ENCODE peak calls at places on chromosomes 5 and 9, in six cellular contexts. One of them, this sample, is unnamed.
A peak's percentile ranks its signal among the peaks of the same experiment; 100 is the strongest.

GRCh38 chr9:99449726-99450125 is 227.6 kb downstream of the SEC61B start:
- DNase-seq in endothelial cell of umbilical vein: no peak
- DNase-seq in OCI-LY7: no peak
- DNase-seq in effector memory CD4-positive, alpha-beta T cell: no peak
- DNase-seq in right atrium auricular region: no peak
- DNase-seq in heart right ventricle: no peak
- DNase-seq in this sample: no peak

GRCh38 chr5:166430491-166431319 is 1860.7 kb upstream of the WWC1 start:
- DNase-seq in endothelial cell of umbilical vein: no peak
- DNase-seq in OCI-LY7: no peak
- DNase-seq in heart right ventricle: no peak
- DNase-seq in right atrium auricular region: no peak
- DNase-seq in effector memory CD4-positive, alpha-beta T cell: no peak
- DNase-seq in this sample: no peak

GRCh38 chr5:76888733-76889300 is 39.0 kb downstream of the S100Z start:
- DNase-seq in OCI-LY7: no peak
- DNase-seq in effector memory CD4-positive, alpha-beta T cell: no peak
- DNase-seq in right atrium auricular region: no peak
- DNase-seq in heart right ventricle: no peak
- DNase-seq in endothelial cell of umbilical vein: no peak
- DNase-seq in this sample: no peak

GRCh38 chr5:41191249-41191648 is 22.1 kb downstream of the C6 start:
- DNase-seq in right atrium auricular region: no peak
- DNase-seq in endothelial cell of umbilical vein: no peak
- DNase-seq in heart right ventricle: no peak
- DNase-seq in OCI-LY7: no peak
- DNase-seq in effector memory CD4-positive, alpha-beta T cell: no peak
- DNase-seq in this sample: no peak

GRCh38 chr5:167777746-167778145 is 513.7 kb upstream of the WWC1 start:
- DNase-seq in effector memory CD4-positive, alpha-beta T cell: no peak
- DNase-seq in right atrium auricular region: no peak
- DNase-seq in heart right ventricle: no peak
- DNase-seq in OCI-LY7: no peak
- DNase-seq in endothelial cell of umbilical vein: no peak
- DNase-seq in this sample: no peak

GRCh38 chr9:122134822-122135528 is 24.6 kb downstream of the NDUFA8 start:
- DNase-seq in right atrium auricular region: no peak
- DNase-seq in OCI-LY7: no peak
- DNase-seq in heart right ventricle: no peak
- DNase-seq in endothelial cell of umbilical vein: no peak
- DNase-seq in effector memory CD4-positive, alpha-beta T cell: no peak
- DNase-seq in this sample: no peak

GRCh38 chr5:932151-932627 is 39.5 kb downstream of the TRIP13 start:
- DNase-seq in endothelial cell of umbilical vein: no peak
- DNase-seq in OCI-LY7: no peak
- DNase-seq in heart right ventricle: no peak
- DNase-seq in right atrium auricular region: no peak
- DNase-seq in effector memory CD4-positive, alpha-beta T cell: no peak
- DNase-seq in this sample: no peak

GRCh38 chr9:120616961-120617636 is 37.1 kb upstream of the CDK5RAP2 start:
- DNase-seq in OCI-LY7: no peak
- DNase-seq in effector memory CD4-positive, alpha-beta T cell: no peak
- DNase-seq in right atrium auricular region: no peak
- DNase-seq in endothelial cell of umbilical vein: no peak
- DNase-seq in heart right ventricle: no peak
- DNase-seq in this sample: no peak

GRCh38 chr5:375921-376871 is 54.7 kb downstream of the AHRR start:
- DNase-seq in OCI-LY7: no peak
- DNase-seq in right atrium auricular region: peak; percentile 51
- DNase-seq in effector memory CD4-positive, alpha-beta T cell: no peak
- DNase-seq in heart right ventricle: no peak
- DNase-seq in endothelial cell of umbilical vein: no peak
- DNase-seq in this sample: no peak

GRCh38 chr9:107528686-107529085 is 39.1 kb upstream of the KLF4 start:
- DNase-seq in right atrium auricular region: no peak
- DNase-seq in heart right ventricle: no peak
- DNase-seq in OCI-LY7: no peak
- DNase-seq in endothelial cell of umbilical vein: no peak
- DNase-seq in effector memory CD4-positive, alpha-beta T cell: no peak
- DNase-seq in this sample: no peak

GRCh38 chr5:179296150-179296821 is 49.0 kb downstream of the ADAMTS2 start:
- DNase-seq in endothelial cell of umbilical vein: no peak
- DNase-seq in effector memory CD4-positive, alpha-beta T cell: no peak
- DNase-seq in OCI-LY7: no peak
- DNase-seq in heart right ventricle: peak; percentile 8
- DNase-seq in right atrium auricular region: no peak
- DNase-seq in this sample: no peak

GRCh38 chr5:179294131-179294780 is 51.0 kb downstream of the ADAMTS2 start:
- DNase-seq in heart right ventricle: peak; percentile 6
- DNase-seq in endothelial cell of umbilical vein: no peak
- DNase-seq in OCI-LY7: no peak
- DNase-seq in right atrium auricular region: no peak
- DNase-seq in effector memory CD4-positive, alpha-beta T cell: no peak
- DNase-seq in this sample: no peak

GRCh38 chr5:179297026-179297425 is 48.2 kb downstream of the ADAMTS2 start:
- DNase-seq in effector memory CD4-positive, alpha-beta T cell: no peak
- DNase-seq in OCI-LY7: no peak
- DNase-seq in right atrium auricular region: no peak
- DNase-seq in heart right ventricle: no peak
- DNase-seq in endothelial cell of umbilical vein: no peak
- DNase-seq in this sample: no peak

GRCh38 chr5:179294891-179295777 is 50.1 kb downstream of the ADAMTS2 start:
- DNase-seq in OCI-LY7: no peak
- DNase-seq in endothelial cell of umbilical vein: no peak
- DNase-seq in effector memory CD4-positive, alpha-beta T cell: no peak
- DNase-seq in heart right ventricle: peak; percentile 39
- DNase-seq in right atrium auricular region: peak; percentile 79
- DNase-seq in this sample: no peak

DNA sequence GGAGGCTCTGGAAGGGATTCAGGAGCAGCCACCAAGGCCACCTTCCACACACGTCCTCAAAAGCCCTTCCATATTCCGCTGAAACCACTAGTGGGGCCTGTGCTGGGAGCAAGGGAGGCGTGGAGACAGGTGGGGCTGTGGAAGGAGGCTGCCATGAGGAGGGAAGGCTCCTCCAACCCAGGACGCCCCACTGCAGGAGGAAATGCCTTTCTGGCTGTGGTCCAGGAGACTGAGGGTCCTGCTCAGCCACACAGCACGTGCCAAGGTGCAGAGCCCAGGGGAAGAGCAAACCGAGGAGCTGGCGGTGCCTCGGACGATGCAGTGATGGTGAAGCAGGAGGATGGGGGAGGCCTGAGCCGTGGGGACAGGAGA is 49.5 kb downstream of the ADAMTS2 start:
- DNase-seq in right atrium auricular region: no peak
- DNase-seq in OCI-LY7: no peak
- DNase-seq in endothelial cell of umbilical vein: no peak
- DNase-seq in effector memory CD4-positive, alpha-beta T cell: no peak
- DNase-seq in heart right ventricle: no peak
- DNase-seq in this sample: no peak
- H3K4me1 ChIP-seq in right atrium auricular region: peaks cover 5% of the 10 kb centered on the region
- H3K4me1 ChIP-seq in OCI-LY7: no peaks in the 10 kb centered on the region
- H3K4me1 ChIP-seq in endothelial cell of umbilical vein: no peaks in the 10 kb centered on the region
- H3K4me1 ChIP-seq in effector memory CD4-positive, alpha-beta T cell: no peaks in the 10 kb centered on the region
- H3K4me1 ChIP-seq in heart right ventricle: no peaks in the 10 kb centered on the region
- H3K4me1 ChIP-seq in this sample: no peaks in the 10 kb centered on the region

DNA sequence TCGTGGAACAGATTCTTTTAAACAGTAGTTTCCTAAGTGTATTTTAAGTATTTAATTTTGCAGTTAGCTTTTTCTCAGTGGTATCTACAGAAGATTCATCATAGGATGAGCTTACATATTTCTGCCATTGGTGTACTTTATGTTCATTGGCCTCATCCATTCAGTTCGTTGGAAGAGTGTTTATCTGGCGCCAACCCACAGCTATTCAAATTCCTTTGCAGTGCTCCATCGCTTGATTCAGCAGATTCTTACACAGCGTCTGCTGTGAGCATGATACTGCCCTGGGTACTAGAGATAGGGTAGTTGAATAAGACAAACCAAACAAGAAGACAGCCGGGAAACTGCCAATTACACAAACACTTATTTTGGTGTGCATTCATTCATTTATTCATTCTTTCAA is 55.1 kb downstream of the NUP214 start:
- DNase-seq in endothelial cell of umbilical vein: no peak
- DNase-seq in OCI-LY7: no peak
- DNase-seq in heart right ventricle: no peak
- DNase-seq in effector memory CD4-positive, alpha-beta T cell: no peak
- DNase-seq in right atrium auricular region: no peak
- DNase-seq in this sample: no peak
- H3K4me3 ChIP-seq in endothelial cell of umbilical vein: no peak overlapping the region
- H3K4me3 ChIP-seq in OCI-LY7: no peak overlapping the region
- H3K4me3 ChIP-seq in heart right ventricle: no peak overlapping the region
- H3K4me3 ChIP-seq in effector memory CD4-positive, alpha-beta T cell: no peak overlapping the region
- H3K4me3 ChIP-seq in right atrium auricular region: no peak overlapping the region
- H3K4me3 ChIP-seq in this sample: no peak overlapping the region

DNA sequence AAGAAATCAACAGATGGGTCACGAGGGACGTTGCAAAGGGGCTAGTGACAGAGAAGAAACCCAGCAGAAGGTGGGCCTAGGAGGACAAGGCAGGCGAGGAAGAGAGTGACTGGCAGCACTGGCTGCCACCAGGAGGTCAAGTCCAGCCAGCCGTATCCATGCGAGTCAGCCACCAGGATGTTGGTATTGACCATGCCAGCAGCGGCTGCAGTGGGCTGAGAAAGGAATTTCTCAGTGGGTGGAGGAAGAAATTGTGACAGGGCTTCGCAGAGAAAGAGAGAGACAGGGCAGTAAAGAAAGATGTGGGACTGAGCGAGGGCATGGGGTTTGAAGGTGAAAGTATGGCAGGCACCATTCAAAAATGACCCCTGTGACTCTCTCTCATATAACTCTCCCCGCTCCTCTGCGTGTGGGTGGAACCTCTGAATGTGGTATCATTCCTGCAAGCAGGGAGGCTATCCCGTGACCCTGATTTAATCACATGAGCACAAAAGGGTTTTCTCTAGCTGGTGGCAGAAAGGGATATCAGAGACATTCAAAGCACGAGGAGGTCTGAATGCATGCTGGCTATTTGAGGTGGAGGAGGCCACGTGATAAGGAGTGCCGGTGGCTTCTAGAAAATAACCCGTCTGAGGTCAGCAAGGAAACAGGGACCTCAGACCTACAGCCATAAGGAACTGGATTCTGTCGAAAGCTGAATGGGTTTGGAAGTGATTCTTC is 45.4 kb upstream of the FBXW11 start:
- DNase-seq in right atrium auricular region: no peak
- DNase-seq in endothelial cell of umbilical vein: no peak
- DNase-seq in OCI-LY7: no peak
- DNase-seq in heart right ventricle: no peak
- DNase-seq in effector memory CD4-positive, alpha-beta T cell: no peak
- DNase-seq in this sample: no peak
- H3K27ac ChIP-seq in right atrium auricular region: peak overlapping the region; percentile 51
- H3K27ac ChIP-seq in endothelial cell of umbilical vein: no peak overlapping the region
- H3K27ac ChIP-seq in OCI-LY7: no peak overlapping the region
- H3K27ac ChIP-seq in heart right ventricle: no peak overlapping the region
- H3K27ac ChIP-seq in effector memory CD4-positive, alpha-beta T cell: no peak overlapping the region
- H3K27ac ChIP-seq in this sample: no peak overlapping the region

DNA sequence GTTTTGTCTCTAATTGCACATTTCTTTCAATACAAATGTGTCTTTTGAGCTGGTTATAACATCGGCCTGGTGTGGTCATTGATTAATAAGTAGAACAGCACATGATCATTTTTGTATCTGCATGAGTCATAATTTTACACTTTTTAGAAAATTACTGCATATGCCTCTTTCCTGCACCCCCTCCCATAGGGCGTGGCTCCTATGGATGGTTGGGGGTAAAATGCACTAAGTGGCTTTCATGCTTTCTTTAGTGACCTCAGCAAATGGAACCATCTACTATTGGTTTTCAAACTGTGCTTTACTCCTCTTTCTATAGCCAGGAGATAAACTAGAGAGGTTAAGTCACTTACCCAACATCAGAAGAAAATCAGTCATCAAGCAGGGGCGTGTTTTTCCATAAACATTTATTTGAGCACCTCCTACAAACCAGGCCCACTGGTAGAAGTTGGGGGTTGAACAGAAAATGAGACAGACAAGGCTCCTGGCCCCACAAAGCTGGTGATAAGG is 3.8 kb downstream of the ANXA6 start:
- DNase-seq in right atrium auricular region: no peak
- DNase-seq in heart right ventricle: no peak
- DNase-seq in endothelial cell of umbilical vein: no peak
- DNase-seq in effector memory CD4-positive, alpha-beta T cell: no peak
- DNase-seq in OCI-LY7: no peak
- DNase-seq in this sample: peak; percentile 47
- H3K4me1 ChIP-seq in right atrium auricular region: peaks cover 79% of the 10 kb centered on the region
- H3K4me1 ChIP-seq in heart right ventricle: peaks cover 80% of the 10 kb centered on the region
- H3K4me1 ChIP-seq in endothelial cell of umbilical vein: peaks cover 36% of the 10 kb centered on the region
- H3K4me1 ChIP-seq in effector memory CD4-positive, alpha-beta T cell: peaks cover 84% of the 10 kb centered on the region
- H3K4me1 ChIP-seq in OCI-LY7: peaks cover 99% of the 10 kb centered on the region
- H3K4me1 ChIP-seq in this sample: peaks cover 96% of the 10 kb centered on the region

GRCh38 chr9:127389391-127390242 is 7.4 kb upstream of the SLC2A8 start:
- DNase-seq in heart right ventricle: no peak
- DNase-seq in OCI-LY7: no peak
- DNase-seq in endothelial cell of umbilical vein: no peak
- DNase-seq in effector memory CD4-positive, alpha-beta T cell: no peak
- DNase-seq in right atrium auricular region: no peak
- DNase-seq in this sample: no peak
- H3K4me3 ChIP-seq in heart right ventricle: no peak overlapping the region
- H3K4me3 ChIP-seq in OCI-LY7: no peak overlapping the region
- H3K4me3 ChIP-seq in endothelial cell of umbilical vein: no peak overlapping the region
- H3K4me3 ChIP-seq in effector memory CD4-positive, alpha-beta T cell: no peak overlapping the region
- H3K4me3 ChIP-seq in right atrium auricular region: no peak overlapping the region
- H3K4me3 ChIP-seq in this sample: peak overlapping the region; percentile 61

DNA sequence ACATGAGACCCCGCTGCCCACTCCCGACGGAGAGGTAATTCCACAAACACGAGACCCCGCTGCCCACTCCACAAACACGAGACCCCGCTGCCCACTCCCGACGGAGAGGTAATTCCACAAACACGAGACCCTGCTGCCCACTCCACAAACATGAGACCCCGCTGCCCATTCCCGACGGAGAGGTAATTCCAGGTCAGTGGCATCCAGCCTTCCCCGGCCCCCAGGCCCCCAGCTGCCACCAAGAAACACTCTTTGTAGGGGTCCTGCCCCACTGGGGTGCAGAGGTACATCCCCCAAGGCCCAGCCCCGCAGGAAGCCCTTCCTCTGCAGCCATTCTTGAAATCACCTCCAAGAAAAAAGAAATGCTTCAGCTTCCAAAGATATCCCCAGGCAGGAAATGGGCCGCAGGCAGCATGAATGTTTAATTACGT is 115.9 kb downstream of the ADAMTS2 start:
- DNase-seq in heart right ventricle: no peak
- DNase-seq in OCI-LY7: no peak
- DNase-seq in endothelial cell of umbilical vein: no peak
- DNase-seq in right atrium auricular region: no peak
- DNase-seq in effector memory CD4-positive, alpha-beta T cell: no peak
- DNase-seq in this sample: no peak
- H3K27ac ChIP-seq in heart right ventricle: no peak overlapping the region
- H3K27ac ChIP-seq in OCI-LY7: no peak overlapping the region
- H3K27ac ChIP-seq in endothelial cell of umbilical vein: no peak overlapping the region
- H3K27ac ChIP-seq in right atrium auricular region: no peak overlapping the region
- H3K27ac ChIP-seq in effector memory CD4-positive, alpha-beta T cell: no peak overlapping the region
- H3K27ac ChIP-seq in this sample: no peak overlapping the region

DNA sequence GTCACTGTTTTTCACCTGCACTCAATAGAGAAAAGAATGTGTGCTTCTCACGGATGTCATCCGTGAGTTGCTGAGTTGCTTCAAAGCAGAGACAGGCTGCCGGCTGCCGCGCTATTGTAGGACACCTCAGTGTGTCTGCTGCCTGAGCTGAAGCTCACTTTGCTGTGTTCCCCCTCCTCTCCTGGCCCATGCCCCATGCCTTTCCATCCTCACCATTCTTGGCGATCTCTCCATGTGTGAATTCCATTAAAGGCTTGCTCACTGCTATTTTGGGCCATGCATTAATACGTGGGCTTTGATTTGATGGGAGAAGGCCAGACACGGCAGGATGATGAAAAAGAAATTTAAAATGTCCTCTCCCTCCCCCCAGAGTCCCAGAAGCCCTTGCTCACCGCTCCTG is 14.5 kb downstream of the ADAM19 start:
- DNase-seq in endothelial cell of umbilical vein: no peak
- DNase-seq in right atrium auricular region: no peak
- DNase-seq in heart right ventricle: no peak
- DNase-seq in OCI-LY7: no peak
- DNase-seq in effector memory CD4-positive, alpha-beta T cell: no peak
- DNase-seq in this sample: no peak
- H3K4me1 ChIP-seq in endothelial cell of umbilical vein: peaks cover 21% of the 10 kb centered on the region
- H3K4me1 ChIP-seq in right atrium auricular region: peaks cover 61% of the 10 kb centered on the region
- H3K4me1 ChIP-seq in heart right ventricle: peaks cover 89% of the 10 kb centered on the region
- H3K4me1 ChIP-seq in OCI-LY7: peaks cover 5% of the 10 kb centered on the region
- H3K4me1 ChIP-seq in effector memory CD4-positive, alpha-beta T cell: peaks cover 52% of the 10 kb centered on the region
- H3K4me1 ChIP-seq in this sample: peaks cover 3% of the 10 kb centered on the region